ENCODE peak calls at places on chromosomes 12 and 14, in seven cellular contexts. Z is WTC11, Y is EL, M is nephron progenitor cell, L is stomach, U is Right ventricle myocardium superior, E is spleen. D is an unnamed sample.

GRCh38 chr12:9108504-9109212 is 7.1 kb downstream of the A2M start:
- DNase-seq in Z (no peak), Y (no peak), M (no peak), L (no peak), U (no peak), E (no peak), D (no peak)

GRCh38 chr14:91732859-91733477 is 1.1 kb upstream of the CATSPERB start:
- DNase-seq in Z (no peak), Y (no peak), M (no peak), L (no peak), U (no peak), E (no peak), D (no peak)

GRCh38 chr12:65813983-65814382 is 10.3 kb upstream of the HMGA2 start:
- DNase-seq in Z (no peak), Y (no peak), M (no peak), L (no peak), U (no peak), E (no peak), D (no peak)

GRCh38 chr14:36069535-36069900 is 107.0 kb downstream of the PTCSC3 start:
- DNase-seq in Z (peak; percentile 42), Y (peak; percentile 26), M (peak; percentile 43), L (peak; percentile 32), U (no peak), E (no peak), D (no peak)

GRCh38 chr14:39617537-39617936 is 185.3 kb upstream of the FBXO33 start:
- DNase-seq in Z (no peak), Y (no peak), M (no peak), L (no peak), U (no peak), E (no peak), D (no peak)

GRCh38 chr14:82431031-82431430 is 897.4 kb upstream of the SEL1L start:
- DNase-seq in Z (no peak), Y (no peak), M (no peak), L (no peak), U (no peak), E (no peak), D (no peak)

GRCh38 chr12:44774815-44775411 is 101.2 kb downstream of the NELL2 start:
- DNase-seq in Z (peak; percentile 83), Y (peak; percentile 9), M (peak; percentile 70), L (peak; percentile 42), U (peak; percentile 39), E (peak; percentile 73), D (no peak)

GRCh38 chr14:101235042-101235871 is 326.0 kb upstream of the DIO3 start:
- DNase-seq in Z (peak; percentile 85), Y (peak; percentile 42), M (peak; percentile 80), L (peak; percentile 47), U (peak; percentile 75), E (no peak), D (no peak)

GRCh38 chr12:75724913-75725312 is 213.5 kb upstream of the KRR1 start:
- DNase-seq in Z (no peak), Y (peak; percentile 91), M (no peak), L (no peak), U (no peak), E (no peak), D (no peak)

GRCh38 chr12:19431407-19432308 is 7.6 kb upstream of the AEBP2 start:
- DNase-seq in Z (no peak), Y (peak; percentile 62), M (no peak), L (no peak), U (no peak), E (no peak), D (peak; percentile 76)

GRCh38 chr12:94012508-94013044 is 135.8 kb upstream of the PLXNC1 start:
- DNase-seq in Z (no peak), Y (no peak), M (no peak), L (no peak), U (no peak), E (no peak), D (no peak)

GRCh38 chr12:55937956-55938355 is 7.0 kb downstream of the DGKA start:
- DNase-seq in Z (no peak), Y (no peak), M (no peak), L (no peak), U (no peak), E (no peak), D (no peak)

GRCh38 chr12:85835810-85836715 is at the start of gene RASSF9:
- DNase-seq in Z (no peak), Y (peak; percentile 30), M (no peak), L (peak; percentile 80), U (peak; percentile 81), E (no peak), D (no peak)

GRCh38 chr12:124917135-124917840 is 2.8 kb upstream of the UBC start:
- DNase-seq in Z (peak; percentile 95), Y (peak; percentile 100), M (peak; percentile 89), L (peak; percentile 96), U (peak; percentile 98), E (peak; percentile 98), D (peak; percentile 98)

GRCh38 chr14:68753696-68754095 is 39.2 kb downstream of the ZFP36L1 start:
- DNase-seq in Z (no peak), Y (peak; percentile 20), M (no peak), L (no peak), U (no peak), E (no peak), D (no peak)

GRCh38 chr12:25994252-25994651 is 35.8 kb downstream of the RASSF8 start:
- DNase-seq in Z (no peak), Y (peak; percentile 94), M (no peak), L (no peak), U (no peak), E (no peak), D (no peak)

GRCh38 chr14:91753501-91754128 is 21.7 kb upstream of the CATSPERB start:
- DNase-seq in Z (no peak), Y (no peak), M (no peak), L (no peak), U (no peak), E (no peak), D (no peak)

GRCh38 chr14:68766299-68767247 is 26.3 kb downstream of the ZFP36L1 start:
- DNase-seq in Z (no peak), Y (no peak), M (no peak), L (no peak), U (no peak), E (no peak), D (no peak)

GRCh38 chr12:117279606-117280005 is 81.8 kb downstream of the NOS1 start:
- DNase-seq in Z (peak; percentile 71), Y (no peak), M (no peak), L (no peak), U (no peak), E (no peak), D (no peak)

GRCh38 chr14:90060312-90060964 is 1.4 kb upstream of the KCNK13 start:
- DNase-seq in Z (peak; percentile 81), Y (peak; percentile 69), M (peak; percentile 75), L (peak; percentile 42), U (peak; percentile 60), E (no peak), D (no peak)

GRCh38 chr12:26895672-26896071 is 42.1 kb downstream of the INTS13 start:
- DNase-seq in Z (no peak), Y (no peak), M (no peak), L (no peak), U (no peak), E (no peak), D (no peak)

GRCh38 chr14:28542040-28542439 is 224.5 kb upstream of the FOXG1 start:
- DNase-seq in Z (no peak), Y (no peak), M (no peak), L (no peak), U (no peak), E (no peak), D (no peak)